ENCODE peak calls at places on chromosome 5, in five cellular contexts. I is spleen, B is OCI-LY7, A is HFF-Myc, D is astrocyte of the cerebellum. O is an unnamed sample.

GRCh38 chr5:74122175-74122574 is 496.2 kb downstream of the ARHGEF28 start:
- DNase-seq in A (no peak), I (no peak), B (no peak), D (no peak), O (no peak)

GRCh38 chr5:77310494-77311216 is 100.2 kb downstream of the PDE8B start:
- DNase-seq in A (no peak), I (no peak), B (no peak), D (no peak), O (no peak)

GRCh38 chr5:157710887-157711286 is 20.3 kb upstream of the THG1L start:
- DNase-seq in D (peak), A (no peak), I (no peak), B (no peak), O (peak)

GRCh38 chr5:108451269-108451668 is 69.4 kb upstream of the FBXL17 start:
- DNase-seq in A (no peak), I (no peak), D (no peak), B (no peak), O (no peak)

GRCh38 chr5:172410160-172410559 is 44.2 kb downstream of the SH3PXD2B start:
- DNase-seq in I (no peak), A (no peak), B (no peak), D (peak), O (no peak)

GRCh38 chr5:156208271-156208670 is 118.7 kb upstream of the SGCD start:
- DNase-seq in A (peak), I (no peak), B (peak), D (peak), O (no peak)

GRCh38 chr5:64635056-64635686 is 55.1 kb upstream of the SHISAL2B start:
- DNase-seq in D (peak), B (peak), A (peak), I (no peak), O (peak)

GRCh38 chr5:44646016-44646415 is 162.7 kb upstream of the MRPS30 start:
- DNase-seq in D (no peak), A (no peak), B (no peak), I (no peak), O (no peak)

GRCh38 chr5:172678902-172679301 is 37.8 kb downstream of the NEURL1B start:
- DNase-seq in I (peak), D (no peak), A (no peak), B (no peak), O (no peak)

GRCh38 chr5:12022444-12022843 is 118.2 kb upstream of the CTNND2 start:
- DNase-seq in I (no peak), D (no peak), B (no peak), A (no peak), O (no peak)

GRCh38 chr5:171806976-171807823 is 21.6 kb downstream of the SMIM23 start:
- DNase-seq in B (no peak), A (no peak), D (peak), I (peak), O (peak)

GRCh38 chr5:107484261-107484660 is 186.5 kb downstream of the EFNA5 start:
- DNase-seq in D (no peak), B (no peak), I (no peak), A (no peak), O (no peak)

GRCh38 chr5:56358703-56359428 is 125.7 kb upstream of the ANKRD55 start:
- DNase-seq in B (no peak), A (no peak), I (no peak), D (peak), O (peak)

GRCh38 chr5:173473293-173473692 is 143.2 kb downstream of the BOD1 start:
- DNase-seq in D (no peak), A (no peak), I (no peak), B (no peak), O (no peak)

GRCh38 chr5:51650824-51651223 is 267.6 kb downstream of the ISL1 start:
- DNase-seq in A (no peak), D (no peak), I (no peak), B (no peak), O (no peak)

GRCh38 chr5:88683506-88684135 is 199.4 kb downstream of the MEF2C start:
- DNase-seq in A (no peak), B (no peak), I (no peak), D (no peak), O (no peak)

GRCh38 chr5:171432581-171433351 is 13.3 kb downstream of the FGF18 start:
- DNase-seq in A (no peak), D (no peak), I (peak), B (no peak), O (no peak)

GRCh38 chr5:151686673-151687378 is at the start of gene SPARC:
- DNase-seq in D (peak), I (no peak), A (peak), B (no peak), O (peak)

GRCh38 chr5:372556-372910 is 51.0 kb downstream of the AHRR start:
- DNase-seq in A (no peak), D (no peak), I (peak), B (no peak), O (no peak)

GRCh38 chr5:148909766-148910165 is 83.4 kb downstream of the ADRB2 start:
- DNase-seq in B (no peak), A (no peak), I (no peak), D (no peak), O (no peak)

GRCh38 chr5:142325677-142326479 is 1.1 kb upstream of the SPRY4 start:
- DNase-seq in D (no peak), A (no peak), I (no peak), B (no peak), O (peak)

GRCh38 chr5:132679166-132679565 is 5.4 kb downstream of the IL4 start:
- DNase-seq in B (no peak), I (no peak), D (no peak), A (no peak), O (no peak)

GRCh38 chr5:135438712-135439111 is 8.4 kb downstream of the DCANP1 start:
- DNase-seq in I (no peak), A (no peak), D (no peak), B (no peak), O (no peak)

GRCh38 chr5:150190503-150190973 is 676 bp downstream of the SLC6A7 start:
- DNase-seq in B (no peak), I (no peak), D (no peak), A (no peak), O (no peak)

GRCh38 chr5:178104492-178104891 is 8.8 kb upstream of the N4BP3 start:
- DNase-seq in I (no peak), D (no peak), A (no peak), B (no peak), O (no peak)

GRCh38 chr5:167851416-167851815 is 440.0 kb upstream of the WWC1 start:
- DNase-seq in A (no peak), D (no peak), I (no peak), B (no peak), O (no peak)

GRCh38 chr5:35151151-35151920 is 79.0 kb downstream of the PRLR start:
- DNase-seq in B (no peak), A (no peak), I (no peak), D (no peak), O (no peak)

GRCh38 chr5:38257236-38258036 is 923 bp upstream of the EGFLAM start:
- DNase-seq in I (no peak), D (no peak), A (no peak), B (no peak), O (no peak)

GRCh38 chr5:131163315-131164119 is 1.5 kb downstream of the HINT1 start:
- DNase-seq in B (peak), D (peak), A (no peak), I (no peak), O (no peak)

GRCh38 chr5:154721476-154722058 is 33.6 kb upstream of the LARP1 start:
- DNase-seq in B (no peak), I (no peak), D (no peak), A (no peak), O (no peak)

GRCh38 chr5:67082941-67083340 is 113.7 kb downstream of the CD180 start:
- DNase-seq in I (no peak), B (no peak), D (no peak), A (no peak), O (no peak)

GRCh38 chr5:143582869-143583268 is 179.4 kb upstream of the NR3C1 start:
- DNase-seq in A (no peak), B (peak), I (no peak), D (no peak), O (no peak)

GRCh38 chr5:93621340-93621872 is 38.4 kb downstream of the NR2F1 start:
- DNase-seq in A (no peak), I (peak), B (no peak), D (no peak), O (peak)

GRCh38 chr5:102090770-102091169 is 205.3 kb downstream of the SLCO4C1 start:
- DNase-seq in I (no peak), A (no peak), D (no peak), B (peak), O (no peak)

GRCh38 chr5:67257063-67257462 is 60.5 kb upstream of the CD180 start:
- DNase-seq in B (no peak), A (no peak), D (no peak), I (no peak), O (no peak)

O was measured in AG08395.